ENCODE peak calls at places on chromosomes 16 and 17, in five cellular contexts. One of them, this sample, is unnamed.

GRCh38 chr17:57898487-57899311 is 48.9 kb upstream of the MRPS23 start:
- DNase-seq in GM19239: no peak
- DNase-seq in activated T-helper 1 cell treated with anti-CD3 and anti-CD28 coated beads, Interleukin-2, amount 50 U/mL, for 16 hours: no peak
- DNase-seq in GM23248: peak
- DNase-seq in NCI-H1417: no peak
- DNase-seq in this sample: peak

GRCh38 chr17:43578699-43579569 is 32.8 kb upstream of the ETV4 start:
- DNase-seq in GM19239: peak
- DNase-seq in activated T-helper 1 cell treated with anti-CD3 and anti-CD28 coated beads, Interleukin-2, amount 50 U/mL, for 16 hours: peak
- DNase-seq in GM23248: peak
- DNase-seq in NCI-H1417: peak
- DNase-seq in this sample: peak

GRCh38 chr17:64412944-64413381 is 22.3 kb upstream of the PECAM1 start:
- DNase-seq in GM19239: no peak
- DNase-seq in activated T-helper 1 cell treated with anti-CD3 and anti-CD28 coated beads, Interleukin-2, amount 50 U/mL, for 16 hours: no peak
- DNase-seq in GM23248: no peak
- DNase-seq in NCI-H1417: no peak
- DNase-seq in this sample: no peak

GRCh38 chr16:49617710-49618330 is 238.1 kb downstream of the ZNF423 start:
- DNase-seq in GM19239: no peak
- DNase-seq in activated T-helper 1 cell treated with anti-CD3 and anti-CD28 coated beads, Interleukin-2, amount 50 U/mL, for 16 hours: no peak
- DNase-seq in GM23248: no peak
- DNase-seq in NCI-H1417: no peak
- DNase-seq in this sample: no peak

GRCh38 chr17:44899074-44899782 is at the start of gene EFTUD2:
- DNase-seq in GM19239: peak
- DNase-seq in activated T-helper 1 cell treated with anti-CD3 and anti-CD28 coated beads, Interleukin-2, amount 50 U/mL, for 16 hours: peak
- DNase-seq in GM23248: peak
- DNase-seq in NCI-H1417: peak
- DNase-seq in this sample: peak

GRCh38 chr17:72887917-72888316 is 204.6 kb downstream of the SLC39A11 start:
- DNase-seq in GM19239: no peak
- DNase-seq in activated T-helper 1 cell treated with anti-CD3 and anti-CD28 coated beads, Interleukin-2, amount 50 U/mL, for 16 hours: no peak
- DNase-seq in GM23248: peak
- DNase-seq in NCI-H1417: no peak
- DNase-seq in this sample: no peak

GRCh38 chr17:15981208-15981607 is 18.3 kb downstream of the ZSWIM7 start:
- DNase-seq in GM19239: peak
- DNase-seq in activated T-helper 1 cell treated with anti-CD3 and anti-CD28 coated beads, Interleukin-2, amount 50 U/mL, for 16 hours: no peak
- DNase-seq in GM23248: no peak
- DNase-seq in NCI-H1417: no peak
- DNase-seq in this sample: no peak

GRCh38 chr17:38572665-38573365 is 32.9 kb downstream of the SRCIN1 start:
- DNase-seq in GM19239: no peak
- DNase-seq in activated T-helper 1 cell treated with anti-CD3 and anti-CD28 coated beads, Interleukin-2, amount 50 U/mL, for 16 hours: no peak
- DNase-seq in GM23248: peak
- DNase-seq in NCI-H1417: peak
- DNase-seq in this sample: peak

GRCh38 chr16:66948034-66948821 is 12.8 kb upstream of the CES3 start:
- DNase-seq in GM19239: no peak
- DNase-seq in activated T-helper 1 cell treated with anti-CD3 and anti-CD28 coated beads, Interleukin-2, amount 50 U/mL, for 16 hours: no peak
- DNase-seq in GM23248: peak
- DNase-seq in NCI-H1417: peak
- DNase-seq in this sample: peak

GRCh38 chr16:6682142-6682811 is 650.4 kb upstream of the RBFOX1 start:
- DNase-seq in GM19239: peak
- DNase-seq in activated T-helper 1 cell treated with anti-CD3 and anti-CD28 coated beads, Interleukin-2, amount 50 U/mL, for 16 hours: no peak
- DNase-seq in GM23248: peak
- DNase-seq in NCI-H1417: no peak
- DNase-seq in this sample: peak

GRCh38 chr17:81868674-81869220 is 2.4 kb downstream of the ARHGDIA start:
- DNase-seq in GM19239: no peak
- DNase-seq in activated T-helper 1 cell treated with anti-CD3 and anti-CD28 coated beads, Interleukin-2, amount 50 U/mL, for 16 hours: no peak
- DNase-seq in GM23248: peak
- DNase-seq in NCI-H1417: no peak
- DNase-seq in this sample: peak

GRCh38 chr16:48089053-48089792 is 66.6 kb downstream of the ABCC12 start:
- DNase-seq in GM19239: no peak
- DNase-seq in activated T-helper 1 cell treated with anti-CD3 and anti-CD28 coated beads, Interleukin-2, amount 50 U/mL, for 16 hours: no peak
- DNase-seq in GM23248: no peak
- DNase-seq in NCI-H1417: no peak
- DNase-seq in this sample: no peak

GRCh38 chr16:2429771-2430663 is 770 bp downstream of the CCNF start:
- DNase-seq in GM19239: no peak
- DNase-seq in activated T-helper 1 cell treated with anti-CD3 and anti-CD28 coated beads, Interleukin-2, amount 50 U/mL, for 16 hours: no peak
- DNase-seq in GM23248: peak
- DNase-seq in NCI-H1417: peak
- DNase-seq in this sample: no peak

GRCh38 chr17:56679148-56679766 is 85.8 kb downstream of the NOG start:
- DNase-seq in GM19239: no peak
- DNase-seq in activated T-helper 1 cell treated with anti-CD3 and anti-CD28 coated beads, Interleukin-2, amount 50 U/mL, for 16 hours: no peak
- DNase-seq in GM23248: peak
- DNase-seq in NCI-H1417: no peak
- DNase-seq in this sample: peak

GRCh38 chr16:14510939-14511797 is 118.9 kb downstream of the PARN start:
- DNase-seq in GM19239: no peak
- DNase-seq in activated T-helper 1 cell treated with anti-CD3 and anti-CD28 coated beads, Interleukin-2, amount 50 U/mL, for 16 hours: no peak
- DNase-seq in GM23248: peak
- DNase-seq in NCI-H1417: no peak
- DNase-seq in this sample: no peak

GRCh38 chr16:28932339-28933141 is 769 bp downstream of the CD19 start:
- DNase-seq in GM19239: no peak
- DNase-seq in activated T-helper 1 cell treated with anti-CD3 and anti-CD28 coated beads, Interleukin-2, amount 50 U/mL, for 16 hours: no peak
- DNase-seq in GM23248: no peak
- DNase-seq in NCI-H1417: no peak
- DNase-seq in this sample: no peak

GRCh38 chr17:44981221-44981968 is 13.3 kb upstream of the C1QL1 start:
- DNase-seq in GM19239: no peak
- DNase-seq in activated T-helper 1 cell treated with anti-CD3 and anti-CD28 coated beads, Interleukin-2, amount 50 U/mL, for 16 hours: no peak
- DNase-seq in GM23248: peak
- DNase-seq in NCI-H1417: peak
- DNase-seq in this sample: peak

GRCh38 chr17:17857496-17857895 is 20.7 kb upstream of the SREBF1 start:
- DNase-seq in GM19239: no peak
- DNase-seq in activated T-helper 1 cell treated with anti-CD3 and anti-CD28 coated beads, Interleukin-2, amount 50 U/mL, for 16 hours: no peak
- DNase-seq in GM23248: no peak
- DNase-seq in NCI-H1417: no peak
- DNase-seq in this sample: no peak

GRCh38 chr16:662597-662996 is 5.3 kb upstream of the RHOT2 start:
- DNase-seq in GM19239: no peak
- DNase-seq in activated T-helper 1 cell treated with anti-CD3 and anti-CD28 coated beads, Interleukin-2, amount 50 U/mL, for 16 hours: no peak
- DNase-seq in GM23248: no peak
- DNase-seq in NCI-H1417: no peak
- DNase-seq in this sample: no peak

GRCh38 chr17:50276588-50277356 is 2.5 kb downstream of the TMEM92 start:
- DNase-seq in GM19239: no peak
- DNase-seq in activated T-helper 1 cell treated with anti-CD3 and anti-CD28 coated beads, Interleukin-2, amount 50 U/mL, for 16 hours: no peak
- DNase-seq in GM23248: no peak
- DNase-seq in NCI-H1417: no peak
- DNase-seq in this sample: peak

GRCh38 chr17:64441772-64442549 is 7.0 kb upstream of the MILR1 start:
- DNase-seq in GM19239: no peak
- DNase-seq in activated T-helper 1 cell treated with anti-CD3 and anti-CD28 coated beads, Interleukin-2, amount 50 U/mL, for 16 hours: peak
- DNase-seq in GM23248: peak
- DNase-seq in NCI-H1417: no peak
- DNase-seq in this sample: no peak

GRCh38 chr17:5758651-5759050 is 174.3 kb upstream of the NLRP1 start:
- DNase-seq in GM19239: no peak
- DNase-seq in activated T-helper 1 cell treated with anti-CD3 and anti-CD28 coated beads, Interleukin-2, amount 50 U/mL, for 16 hours: no peak
- DNase-seq in GM23248: no peak
- DNase-seq in NCI-H1417: no peak
- DNase-seq in this sample: peak

GRCh38 chr17:80477647-80478478 is 1.5 kb upstream of the NPTX1 start:
- DNase-seq in GM19239: no peak
- DNase-seq in activated T-helper 1 cell treated with anti-CD3 and anti-CD28 coated beads, Interleukin-2, amount 50 U/mL, for 16 hours: no peak
- DNase-seq in GM23248: peak
- DNase-seq in NCI-H1417: peak
- DNase-seq in this sample: peak

GRCh38 chr17:50109207-50109606 is 14.1 kb downstream of the PDK2 start:
- DNase-seq in GM19239: no peak
- DNase-seq in activated T-helper 1 cell treated with anti-CD3 and anti-CD28 coated beads, Interleukin-2, amount 50 U/mL, for 16 hours: no peak
- DNase-seq in GM23248: no peak
- DNase-seq in NCI-H1417: no peak
- DNase-seq in this sample: no peak

GRCh38 chr16:27492588-27492979 is 57.1 kb downstream of the GTF3C1 start:
- DNase-seq in GM19239: no peak
- DNase-seq in activated T-helper 1 cell treated with anti-CD3 and anti-CD28 coated beads, Interleukin-2, amount 50 U/mL, for 16 hours: no peak
- DNase-seq in GM23248: no peak
- DNase-seq in NCI-H1417: no peak
- DNase-seq in this sample: no peak

GRCh38 chr16:30053376-30054015 is 12.1 kb upstream of the ALDOA start:
- DNase-seq in GM19239: no peak
- DNase-seq in activated T-helper 1 cell treated with anti-CD3 and anti-CD28 coated beads, Interleukin-2, amount 50 U/mL, for 16 hours: no peak
- DNase-seq in GM23248: peak
- DNase-seq in NCI-H1417: peak
- DNase-seq in this sample: peak

GRCh38 chr16:8370374-8371015 is 219.8 kb downstream of the TMEM114 start:
- DNase-seq in GM19239: no peak
- DNase-seq in activated T-helper 1 cell treated with anti-CD3 and anti-CD28 coated beads, Interleukin-2, amount 50 U/mL, for 16 hours: no peak
- DNase-seq in GM23248: peak
- DNase-seq in NCI-H1417: no peak
- DNase-seq in this sample: peak

This sample was measured in DMS53.